ENCODE peak calls at places on chromosomes 5 and 9, in five cellular contexts. V is endothelial cell, E is cardiac muscle cell, P is transverse colon, R is GM10248. W is an unnamed sample.

GRCh38 chr9:94700445-94700844 is 26.1 kb upstream of the AOPEP start:
- DNase-seq in E (no peak), R (no peak), P (no peak), V (no peak), W (no peak)

GRCh38 chr9:79134654-79135053 is 437.1 kb upstream of the TLE4 start:
- DNase-seq in P (no peak), R (no peak), E (peak), V (peak), W (no peak)

GRCh38 chr5:176700239-176700847 is 53.1 kb downstream of the TSPAN17 start:
- DNase-seq in V (peak), R (no peak), P (no peak), E (peak), W (peak)

GRCh38 chr5:40446910-40447309 is 232.8 kb upstream of the PTGER4 start:
- DNase-seq in P (no peak), V (no peak), E (no peak), R (no peak), W (peak)

GRCh38 chr5:111511174-111512025 is 935 bp downstream of the STARD4 start:
- DNase-seq in E (no peak), R (no peak), V (no peak), P (no peak), W (no peak)

GRCh38 chr5:174300941-174301761 is 255.6 kb downstream of the NSG2 start:
- DNase-seq in P (no peak), V (no peak), R (peak), E (peak), W (no peak)

GRCh38 chr5:108696407-108696806 is 51.3 kb upstream of the FER start:
- DNase-seq in E (no peak), P (no peak), V (no peak), R (no peak), W (no peak)

GRCh38 chr5:1521671-1522600 is 1.8 kb downstream of the LPCAT1 start:
- DNase-seq in P (peak), V (no peak), R (no peak), E (peak), W (no peak)

GRCh38 chr9:89883401-89884341 is 278.9 kb downstream of the GADD45G start:
- DNase-seq in R (no peak), E (no peak), P (no peak), V (no peak), W (no peak)

GRCh38 chr5:41371741-41372140 is 138.7 kb downstream of the PLCXD3 start:
- DNase-seq in R (no peak), E (no peak), V (no peak), P (no peak), W (no peak)

GRCh38 chr5:2579126-2579525 is 172.4 kb downstream of the IRX2 start:
- DNase-seq in E (no peak), P (no peak), R (no peak), V (no peak), W (no peak)

GRCh38 chr5:131281133-131281867 is 17.4 kb downstream of the CDC42SE2 start:
- DNase-seq in V (no peak), R (no peak), E (no peak), P (no peak), W (no peak)

GRCh38 chr9:114238919-114239879 is 83.7 kb upstream of the ORM1 start:
- DNase-seq in R (no peak), E (peak), V (no peak), P (no peak), W (no peak)
- TF ChIP-seq CTCF in R (no peak), E (peak), V (no peak), P (no peak), W (no peak)

DNA sequence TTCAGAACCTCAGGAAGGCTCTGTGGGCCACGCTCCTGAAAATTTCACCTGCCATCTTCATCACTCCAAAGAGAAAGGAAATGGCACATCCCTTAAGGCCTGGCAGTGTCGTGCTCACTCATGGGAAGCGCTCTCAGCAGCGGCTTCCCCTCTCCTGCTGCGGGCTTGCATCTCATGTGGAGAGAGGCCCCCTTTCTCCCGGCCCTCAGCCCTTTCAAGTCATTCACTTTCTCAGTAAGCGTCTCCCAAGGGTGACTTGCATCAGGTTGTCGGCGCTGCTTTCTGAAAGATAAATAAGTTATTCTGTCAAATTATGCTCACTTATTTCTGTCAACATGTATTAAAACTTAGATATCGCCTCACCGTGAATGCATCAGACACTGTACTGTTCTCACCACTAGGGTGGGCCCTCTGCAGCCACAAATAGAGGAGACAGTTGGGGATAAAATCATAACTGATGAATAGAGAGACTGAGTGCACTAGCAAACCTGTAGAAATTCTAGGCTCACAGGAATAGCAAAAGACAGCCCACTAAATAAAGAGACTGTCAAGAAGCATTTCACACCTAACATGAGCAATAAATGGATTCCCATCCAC is 174.6 kb downstream of the RFK start:
- DNase-seq in R (no peak), E (no peak), P (no peak), V (no peak), W (no peak)
- TF ChIP-seq CTCF in R (no peak), E (peak), P (no peak), V (peak), W (no peak)

DNA sequence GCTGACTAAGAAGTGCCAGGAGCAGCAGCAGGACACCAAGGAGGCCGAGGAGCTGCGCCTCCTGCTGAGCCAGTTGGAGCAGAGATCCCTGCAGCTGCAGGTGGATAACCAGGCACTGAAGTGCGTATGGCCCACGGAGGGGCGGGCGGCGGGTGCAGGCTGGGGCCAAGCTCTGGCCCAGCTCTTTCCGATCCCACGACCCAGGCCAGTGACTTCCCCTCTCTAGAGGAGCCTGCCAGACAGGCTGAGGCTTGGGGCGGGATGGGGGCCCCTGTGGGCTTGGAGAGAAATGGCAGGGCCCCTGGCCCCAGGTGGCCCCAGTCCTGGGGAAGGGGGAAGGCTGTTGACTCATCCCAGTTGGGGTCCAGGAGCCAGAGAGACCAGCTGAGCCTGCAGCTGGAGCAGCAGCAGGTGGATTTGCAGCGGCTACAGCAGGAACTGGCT is 3.6 kb downstream of the PTRH1 start:
- DNase-seq in P (no peak), V (no peak), R (no peak), E (no peak), W (no peak)
- TF ChIP-seq CTCF in P (no peak), V (no peak), R (no peak), E (no peak), W (no peak)

GRCh38 chr5:135173662-135174290 is 139.7 kb upstream of the PITX1 start:
- DNase-seq in R (no peak), P (no peak), E (no peak), V (no peak), W (no peak)

GRCh38 chr5:135172718-135173117 is 138.7 kb upstream of the PITX1 start:
- DNase-seq in E (no peak), R (no peak), P (no peak), V (no peak), W (no peak)

GRCh38 chr5:135176991-135177390 is 143.0 kb upstream of the PITX1 start:
- DNase-seq in R (no peak), E (no peak), P (no peak), V (no peak), W (no peak)

GRCh38 chr5:135177591-135177990 is 143.6 kb upstream of the PITX1 start:
- DNase-seq in E (no peak), V (no peak), P (no peak), R (no peak), W (no peak)

GRCh38 chr5:135174315-135175096 is 140.5 kb upstream of the PITX1 start:
- DNase-seq in R (no peak), V (no peak), E (no peak), P (no peak), W (no peak)
- TF ChIP-seq CTCF in R (no peak), V (no peak), E (no peak), P (no peak), W (no peak)

DNA sequence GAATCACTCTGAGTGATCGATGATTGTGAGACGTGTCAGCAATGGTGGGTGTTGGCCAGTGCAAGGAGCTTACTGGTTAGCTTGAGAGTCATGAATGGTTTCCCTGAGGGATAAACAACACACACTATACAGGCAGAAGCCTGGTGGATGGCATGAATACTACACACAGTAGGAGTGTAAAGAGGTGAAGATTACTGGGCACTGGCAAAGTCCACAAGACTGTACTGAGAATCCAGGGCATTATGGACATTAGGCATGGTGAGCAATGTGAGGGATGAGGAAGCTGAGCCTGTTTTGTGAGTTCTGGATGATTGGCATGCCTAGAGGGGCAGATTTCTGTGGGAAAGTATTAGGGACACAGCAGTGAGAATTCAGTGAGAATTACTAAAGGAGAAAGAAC is 71.3 kb downstream of the KDM4C start:
- DNase-seq in P (no peak), E (no peak), R (no peak), V (no peak), W (peak)
- TF ChIP-seq CTCF in P (no peak), E (no peak), R (no peak), V (peak), W (no peak)

DNA sequence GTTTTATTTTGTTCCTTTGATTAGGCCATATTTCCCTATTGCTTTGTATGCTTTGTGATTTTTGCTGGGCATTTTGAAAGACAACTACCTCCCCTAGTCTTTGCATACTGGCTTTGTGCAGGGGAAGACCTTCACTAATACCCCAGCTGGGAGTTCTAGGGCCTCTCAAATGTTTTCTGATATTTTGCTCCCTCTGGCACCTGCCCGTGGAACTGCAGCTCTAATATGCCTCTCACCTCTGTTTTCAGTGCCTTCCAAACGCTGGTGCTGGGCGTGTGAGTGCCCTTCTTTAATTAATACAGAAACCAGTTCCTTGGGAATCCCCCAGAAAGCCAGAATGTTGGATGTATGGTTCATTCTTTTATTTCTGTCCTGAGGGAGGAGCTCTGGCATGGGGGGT is 204.5 kb downstream of the COMMD10 start:
- DNase-seq in E (no peak), P (no peak), R (no peak), V (peak), W (peak)
- TF ChIP-seq CTCF in E (no peak), P (no peak), R (no peak), V (peak), W (peak)

DNA sequence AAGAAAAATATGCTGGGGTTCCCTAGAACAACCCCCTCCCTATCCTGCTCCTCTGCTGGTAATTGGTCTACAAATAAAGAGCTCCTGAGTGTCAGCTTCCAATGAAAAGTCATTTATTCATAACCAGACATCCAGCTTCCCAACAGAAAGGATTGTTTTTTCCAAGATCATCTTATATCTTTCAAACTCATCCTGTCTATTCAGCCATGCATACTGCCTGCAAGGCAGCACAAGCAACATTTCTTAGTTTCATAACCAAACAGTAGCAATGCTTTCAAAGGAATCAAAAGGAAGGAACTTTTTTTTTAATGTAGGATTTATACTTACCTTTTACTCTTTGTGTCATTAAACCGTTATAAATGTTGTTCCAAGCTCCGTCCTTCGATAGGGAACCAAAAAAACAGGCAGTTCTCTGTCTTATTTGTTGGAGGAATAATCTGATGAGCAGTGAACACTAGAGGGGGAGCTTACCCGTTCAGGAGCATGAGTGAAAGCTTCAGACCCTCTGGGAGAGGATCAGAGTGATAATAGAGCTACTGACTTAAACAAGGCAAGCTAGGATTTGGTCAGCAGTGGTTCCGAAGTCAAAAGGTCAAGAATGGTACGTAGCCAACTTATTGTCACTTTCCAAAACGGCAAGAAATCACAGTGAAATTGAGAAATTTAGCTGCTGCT is 893.1 kb downstream of the NR2F1-AS1 start:
- DNase-seq in R (no peak), E (peak), V (no peak), P (no peak), W (peak)
- TF ChIP-seq CTCF in R (no peak), E (peak), V (no peak), P (no peak), W (no peak)